ENCODE peak calls at places on chromosome 9, in seven cellular contexts. O is fibroblast of the aortic adventitia, J is osteocyte, M is neural crest cell, I is tibial nerve, K is body of pancreas, Q is cardiac muscle cell. N is an unnamed sample.

GRCh38 chr9:108967916-108968315 is 33.7 kb downstream of the ABITRAM start:
- DNase-seq in O (no peak), Q (no peak), K (no peak), I (no peak), M (no peak), J (no peak), N (no peak)

GRCh38 chr9:127311239-127311741 is 46.7 kb downstream of the GARNL3 start:
- DNase-seq in K (peak), M (peak), O (peak), Q (peak), J (no peak), I (peak), N (no peak)

GRCh38 chr9:89603629-89604462 is 966 bp upstream of the GADD45G start:
- DNase-seq in Q (peak), J (no peak), I (peak), M (peak), K (peak), O (peak), N (peak)

GRCh38 chr9:26775405-26775804 is 117.2 kb downstream of the CAAP1 start:
- DNase-seq in J (no peak), K (no peak), M (no peak), I (no peak), Q (no peak), O (no peak), N (no peak)

GRCh38 chr9:93929231-93929630 is 25.9 kb downstream of the BARX1 start:
- DNase-seq in I (no peak), Q (no peak), J (no peak), O (no peak), M (no peak), K (no peak), N (no peak)

GRCh38 chr9:32414856-32415255 is 30.4 kb downstream of the ACO1 start:
- DNase-seq in M (no peak), J (no peak), Q (no peak), I (no peak), O (no peak), K (no peak), N (no peak)

GRCh38 chr9:109705515-109705914 is 74.5 kb upstream of the PALM2AKAP2 start:
- DNase-seq in O (peak), K (no peak), J (no peak), Q (peak), M (no peak), I (no peak), N (no peak)

GRCh38 chr9:126440938-126441337 is 114.3 kb downstream of the MVB12B start:
- DNase-seq in K (no peak), J (no peak), O (peak), Q (no peak), I (no peak), M (no peak), N (peak)

GRCh38 chr9:96130970-96131369 is 171.0 kb downstream of the HSD17B3 start:
- DNase-seq in K (no peak), J (no peak), O (no peak), Q (no peak), M (no peak), I (no peak), N (no peak)

GRCh38 chr9:2053883-2054845 is 39.0 kb downstream of the SMARCA2 start:
- DNase-seq in K (no peak), O (peak), J (no peak), Q (peak), M (no peak), I (no peak), N (no peak)

GRCh38 chr9:4155224-4156026 is 144.4 kb downstream of the GLIS3 start:
- DNase-seq in I (no peak), J (no peak), M (no peak), Q (no peak), K (no peak), O (no peak), N (no peak)

GRCh38 chr9:114220129-114220541 is 64.8 kb downstream of the COL27A1 start:
- DNase-seq in I (no peak), K (no peak), J (no peak), M (no peak), Q (no peak), O (no peak), N (no peak)

GRCh38 chr9:9412241-9412640 is 1200.6 kb downstream of the PTPRD start:
- DNase-seq in K (no peak), Q (no peak), O (no peak), I (no peak), J (no peak), M (no peak), N (no peak)

GRCh38 chr9:134724231-134724911 is 82.8 kb downstream of the COL5A1 start:
- DNase-seq in M (no peak), K (no peak), Q (no peak), J (no peak), I (peak), O (peak), N (no peak)

GRCh38 chr9:131537946-131538345 is 6.9 kb upstream of the UCK1 start:
- DNase-seq in O (no peak), I (no peak), K (no peak), M (no peak), Q (no peak), J (no peak), N (no peak)

GRCh38 chr9:107213561-107214028 is 69.5 kb upstream of the RAD23B start:
- DNase-seq in J (no peak), Q (peak), I (no peak), O (peak), M (no peak), K (no peak), N (no peak)

GRCh38 chr9:38380872-38381534 is 11.5 kb upstream of the ALDH1B1 start:
- DNase-seq in K (peak), O (no peak), M (no peak), J (no peak), Q (no peak), I (no peak), N (no peak)

GRCh38 chr9:134735441-134736175 is 94.0 kb downstream of the COL5A1 start:
- DNase-seq in I (peak), M (no peak), K (peak), O (peak), J (no peak), Q (no peak), N (no peak)

GRCh38 chr9:108565651-108566378 is 290.0 kb downstream of the ACTL7B start:
- DNase-seq in I (peak), M (peak), J (no peak), K (peak), Q (peak), O (peak), N (peak)

GRCh38 chr9:104905153-104905901 is 22.6 kb downstream of the ABCA1 start:
- DNase-seq in K (no peak), Q (no peak), O (no peak), I (no peak), J (no peak), M (no peak), N (no peak)

GRCh38 chr9:34744295-34745221 is 34.6 kb upstream of the CCL21 start:
- DNase-seq in K (peak), I (no peak), J (no peak), Q (peak), O (peak), M (no peak), N (no peak)

GRCh38 chr9:119368681-119369581 is at the start of gene BRINP1:
- DNase-seq in Q (peak), M (peak), J (no peak), O (peak), I (no peak), K (peak), N (peak)

GRCh38 chr9:132589148-132590036 is 7.0 kb downstream of the BARHL1 start:
- DNase-seq in O (no peak), M (no peak), Q (no peak), K (no peak), J (no peak), I (no peak), N (peak)

GRCh38 chr9:3511537-3511936 is 14.3 kb downstream of the RFX3 start:
- DNase-seq in Q (no peak), O (no peak), K (no peak), I (no peak), J (no peak), M (no peak), N (no peak)

GRCh38 chr9:133002147-133003070 is 23.9 kb downstream of the GFI1B start:
- DNase-seq in I (no peak), O (no peak), Q (no peak), K (no peak), J (no peak), M (no peak), N (no peak)

GRCh38 chr9:86943223-86943870 is 4.0 kb downstream of the GAS1 start:
- DNase-seq in Q (peak), O (peak), K (peak), J (no peak), I (no peak), M (no peak), N (no peak)

GRCh38 chr9:85960688-85961093 is 19.7 kb downstream of the NAA35 start:
- DNase-seq in J (no peak), K (no peak), I (no peak), Q (peak), M (no peak), O (peak), N (no peak)

GRCh38 chr9:131739988-131740648 is at the start of gene RAPGEF1:
- DNase-seq in I (no peak), M (peak), K (peak), Q (peak), O (peak), J (peak), N (peak)

GRCh38 chr9:35516481-35516880 is 26.6 kb downstream of the RUSC2 start:
- DNase-seq in J (no peak), M (no peak), O (peak), I (no peak), K (no peak), Q (peak), N (no peak)

GRCh38 chr9:76519027-76519835 is 60.2 kb downstream of the GCNT1 start:
- DNase-seq in K (no peak), O (no peak), I (no peak), Q (no peak), M (no peak), J (no peak), N (no peak)

GRCh38 chr9:33418090-33418489 is 15.7 kb upstream of the AQP7 start:
- DNase-seq in J (no peak), Q (no peak), O (no peak), K (no peak), I (no peak), M (no peak), N (no peak)

GRCh38 chr9:116042321-116042720 is 111.3 kb upstream of the PAPPA start:
- DNase-seq in Q (peak), O (peak), I (no peak), K (no peak), J (no peak), M (no peak), N (no peak)

GRCh38 chr9:84860423-84861115 is 191.0 kb downstream of the NTRK2 start:
- DNase-seq in K (no peak), J (no peak), Q (no peak), I (no peak), M (no peak), O (no peak), N (no peak)

GRCh38 chr9:134066923-134067851 is 639 bp downstream of the BRD3 start:
- DNase-seq in K (no peak), I (no peak), Q (peak), M (peak), O (peak), J (no peak), N (peak)

GRCh38 chr9:115192280-115192679 is 74.3 kb upstream of the TNC start:
- DNase-seq in I (no peak), M (no peak), Q (no peak), K (no peak), J (no peak), O (no peak), N (no peak)

GRCh38 chr9:129182625-129183494 is 4.8 kb upstream of the IER5L start:
- DNase-seq in Q (peak), K (peak), J (no peak), I (no peak), O (peak), M (peak), N (peak)
- TF ChIP-seq CTCF in Q (peak), K (peak), J (peak), I (no peak), O (peak), M (peak), N (peak)

GRCh38 chr9:121633144-121633714 is 18.2 kb upstream of the DAB2IP start:
- DNase-seq in Q (no peak), M (no peak), O (no peak), K (no peak), I (no peak), J (no peak), N (no peak)

GRCh38 chr9:121634329-121634784 is 17.1 kb upstream of the DAB2IP start:
- DNase-seq in J (no peak), M (no peak), Q (no peak), O (no peak), I (no peak), K (no peak), N (no peak)

GRCh38 chr9:121633736-121634135 is 17.7 kb upstream of the DAB2IP start:
- DNase-seq in M (no peak), J (no peak), O (no peak), Q (no peak), K (no peak), I (no peak), N (no peak)

GRCh38 chr9:121635300-121635699 is 16.1 kb upstream of the DAB2IP start:
- DNase-seq in I (no peak), K (no peak), M (no peak), J (no peak), Q (no peak), O (no peak), N (no peak)

GRCh38 chr9:121634800-121635261 is 16.6 kb upstream of the DAB2IP start:
- DNase-seq in M (peak), K (no peak), O (peak), J (no peak), Q (peak), I (no peak), N (peak)
- TF ChIP-seq CTCF in M (peak), K (peak), O (peak), J (peak), Q (peak), I (peak), N (peak)

DNA sequence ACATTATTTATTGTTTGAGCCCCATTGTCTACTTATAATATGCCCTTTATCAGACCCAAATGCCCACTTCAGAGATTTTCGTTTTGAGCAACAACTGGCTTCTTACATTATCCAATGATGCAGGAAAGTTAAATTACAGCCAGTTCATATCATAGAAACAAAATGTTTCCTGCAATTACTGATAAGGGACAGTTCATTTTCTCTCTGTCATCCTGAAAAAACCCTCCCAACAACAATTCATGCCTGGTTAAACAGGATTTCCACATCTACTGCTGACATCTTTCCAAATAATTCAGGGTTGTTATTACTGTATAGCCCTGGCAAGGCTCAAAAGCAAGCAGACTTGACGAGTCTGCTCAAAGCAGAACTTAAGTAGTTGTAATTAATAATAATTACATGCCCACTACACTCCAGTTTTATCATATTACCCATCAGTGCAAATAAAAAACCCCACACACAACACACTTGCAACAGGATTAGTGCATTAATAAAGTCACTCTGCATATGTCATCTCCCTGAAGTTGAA is 119.4 kb upstream of the NFIB start:
- DNase-seq in J (no peak), Q (peak), K (no peak), I (no peak), M (no peak), O (peak), N (no peak)
- TF ChIP-seq CTCF in J (no peak), Q (no peak), K (no peak), I (no peak), M (no peak), O (no peak), N (no peak)

GRCh38 chr9:98698856-98699255 is 9.9 kb downstream of the GABBR2 start:
- DNase-seq in J (no peak), M (no peak), O (peak), Q (no peak), I (no peak), K (no peak), N (no peak)
- TF ChIP-seq CTCF in J (no peak), M (no peak), O (no peak), Q (no peak), I (no peak), K (no peak), N (no peak)

GRCh38 chr9:122092611-122093506 is at the start of gene TTLL11:
- DNase-seq in I (peak), O (peak), J (peak), M (peak), Q (peak), K (peak), N (peak)

GRCh38 chr9:122096620-122097415 is 3.7 kb upstream of the TTLL11 start:
- DNase-seq in J (peak), M (no peak), O (no peak), K (no peak), Q (no peak), I (no peak), N (no peak)

GRCh38 chr9:122091682-122092592 is 1.2 kb downstream of the TTLL11 start:
- DNase-seq in Q (no peak), O (no peak), K (no peak), M (no peak), I (no peak), J (peak), N (no peak)

GRCh38 chr9:122097679-122098315 is 4.7 kb upstream of the TTLL11 start:
- DNase-seq in M (no peak), K (no peak), Q (peak), J (no peak), O (peak), I (no peak), N (no peak)

GRCh38 chr9:122095010-122095767 is 2.1 kb upstream of the TTLL11 start:
- DNase-seq in K (peak), J (no peak), O (peak), M (peak), Q (peak), I (no peak), N (peak)
- TF ChIP-seq CTCF in K (peak), J (peak), O (peak), M (peak), Q (peak), I (peak), N (peak)

GRCh38 chr9:130466537-130467217 is 21.9 kb downstream of the ASS1 start:
- DNase-seq in J (no peak), M (no peak), Q (no peak), O (no peak), I (no peak), K (no peak), N (peak)
- TF ChIP-seq CTCF in J (no peak), M (no peak), Q (no peak), O (no peak), I (no peak), K (no peak), N (no peak)

DNA sequence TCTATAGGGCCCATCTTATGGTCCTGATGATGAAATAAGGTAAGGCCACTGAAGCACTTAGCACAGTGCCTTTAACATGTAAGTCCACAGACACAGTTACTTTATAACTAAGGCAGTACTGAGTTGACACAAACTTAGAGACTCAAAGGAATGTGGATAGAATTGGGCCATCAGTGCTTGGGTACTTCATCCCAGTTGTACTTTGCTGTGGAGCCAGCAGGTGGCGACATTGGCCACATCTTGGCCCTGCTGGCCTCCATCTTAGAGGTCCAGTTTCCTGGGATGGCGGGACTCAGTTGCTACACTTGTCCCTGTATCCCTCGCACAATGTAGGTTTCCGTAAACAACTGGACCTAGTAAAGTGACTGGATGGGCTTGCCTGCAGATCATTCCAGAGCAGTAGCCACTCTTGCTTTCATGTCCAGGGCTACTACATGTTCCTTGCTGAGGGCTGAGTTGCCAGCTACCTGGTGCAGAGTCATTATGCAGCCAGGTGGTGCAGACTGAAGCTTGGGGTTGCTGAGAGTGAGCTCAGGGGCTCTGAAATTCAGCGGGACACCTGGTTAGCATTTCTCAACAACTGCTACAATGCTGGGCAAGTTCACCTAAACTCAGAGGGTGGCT is 10.6 kb downstream of the MTAP start:
- DNase-seq in O (peak), I (peak), J (peak), K (peak), Q (peak), M (peak), N (peak)
- TF ChIP-seq CTCF in O (peak), I (peak), J (peak), K (peak), Q (peak), M (peak), N (peak)

DNA sequence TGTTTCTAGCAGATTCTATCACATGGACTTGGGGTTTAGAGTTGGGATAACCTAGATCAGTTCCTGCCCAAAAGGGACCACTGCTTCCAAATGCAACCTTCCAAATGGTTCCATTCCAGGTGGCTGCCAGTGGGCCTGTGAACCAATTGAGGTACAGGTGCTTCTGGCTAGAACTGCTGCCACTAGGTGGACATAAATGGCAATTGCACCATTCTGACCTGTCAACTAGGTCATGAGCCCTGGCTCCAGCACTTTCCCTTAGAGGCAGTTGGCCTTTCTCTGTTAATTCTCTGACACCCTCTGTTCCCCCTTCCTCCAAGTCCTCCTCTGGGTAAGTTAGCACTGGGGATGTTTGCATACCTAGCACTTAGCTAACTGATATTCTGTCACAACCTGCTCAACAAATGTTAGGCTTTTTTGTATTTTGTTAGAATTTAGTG is 16.6 kb upstream of the HEMGN start:
- DNase-seq in M (peak), I (no peak), J (no peak), Q (peak), K (peak), O (peak), N (peak)
- TF ChIP-seq CTCF in M (peak), I (no peak), J (peak), Q (peak), K (peak), O (peak), N (peak)